ENCODE peak calls at places on chromosomes 3 and 15, in eight cellular contexts. B is AG10803; L is RCC 7860; N is SIG-M5; J is mesendoderm; W is B cell; C is stimulated activated CD4-positive, alpha-beta T cell treated with anti-CD3 and anti-CD28 coated beads, Interleukin-1b, Interleukin-23, amount 100 ng/mL, for 48 hours; S is D721Med. V is an unnamed sample.

GRCh38 chr3:11455977-11456376 is 183.8 kb downstream of the ATG7 start:
- DNase-seq in B (no peak), L (no peak), N (peak), J (no peak), W (no peak), C (no peak), S (no peak), V (no peak)

GRCh38 chr15:67685008-67685599 is 140.2 kb upstream of the SKOR1 start:
- DNase-seq in B (peak), L (peak), N (no peak), J (peak), W (no peak), C (no peak), S (no peak), V (peak)

GRCh38 chr3:167716920-167717319 is 17.8 kb downstream of the PDCD10 start:
- DNase-seq in B (no peak), L (no peak), N (no peak), J (no peak), W (no peak), C (no peak), S (no peak), V (no peak)

GRCh38 chr15:74821091-74821789 is 5.2 kb upstream of the CPLX3 start:
- DNase-seq in B (peak), L (no peak), N (no peak), J (peak), W (peak), C (no peak), S (peak), V (no peak)

GRCh38 chr15:90376789-90377188 is 11.3 kb upstream of the IQGAP1 start:
- DNase-seq in B (no peak), L (no peak), N (no peak), J (no peak), W (no peak), C (peak), S (no peak), V (no peak)

GRCh38 chr3:37852097-37852496 is 9.6 kb upstream of the CTDSPL start:
- DNase-seq in B (peak), L (peak), N (no peak), J (no peak), W (no peak), C (no peak), S (no peak), V (no peak)

GRCh38 chr3:124770341-124771082 is 40.3 kb downstream of the UMPS start:
- DNase-seq in B (no peak), L (no peak), N (no peak), J (no peak), W (no peak), C (no peak), S (no peak), V (no peak)

GRCh38 chr15:75422554-75422953 is 28.9 kb downstream of the SIN3A start:
- DNase-seq in B (no peak), L (no peak), N (no peak), J (no peak), W (no peak), C (no peak), S (no peak), V (no peak)

GRCh38 chr3:29937185-29937584 is 656.3 kb downstream of the RBMS3 start:
- DNase-seq in B (no peak), L (peak), N (no peak), J (no peak), W (no peak), C (no peak), S (no peak), V (no peak)

GRCh38 chr3:160136421-160136820 is 88.8 kb upstream of the C3orf80 start:
- DNase-seq in B (no peak), L (peak), N (no peak), J (no peak), W (no peak), C (no peak), S (no peak), V (no peak)

GRCh38 chr3:37768107-37768809 is 93.4 kb upstream of the CTDSPL start:
- DNase-seq in B (no peak), L (no peak), N (no peak), J (peak), W (no peak), C (no peak), S (no peak), V (no peak)

GRCh38 chr3:106440672-106441071 is 571.9 kb upstream of the CBLB start:
- DNase-seq in B (no peak), L (peak), N (no peak), J (no peak), W (no peak), C (no peak), S (no peak), V (no peak)

GRCh38 chr3:129282727-129283327 is 4.2 kb downstream of the HMCES start:
- DNase-seq in B (peak), L (no peak), N (peak), J (no peak), W (peak), C (peak), S (no peak), V (no peak)

GRCh38 chr3:34106879-34107278 is 308.4 kb downstream of the PDCD6IP start:
- DNase-seq in B (no peak), L (no peak), N (no peak), J (peak), W (no peak), C (peak), S (no peak), V (no peak)

GRCh38 chr15:49989498-49989897 is 129.5 kb downstream of the ATP8B4 start:
- DNase-seq in B (no peak), L (no peak), N (no peak), J (no peak), W (no peak), C (no peak), S (no peak), V (no peak)

GRCh38 chr3:141460097-141460704 is 26.6 kb upstream of the RASA2 start:
- DNase-seq in B (peak), L (peak), N (no peak), J (peak), W (peak), C (peak), S (peak), V (peak)

GRCh38 chr3:50170689-50171088 is 15.6 kb downstream of the SEMA3F start:
- DNase-seq in B (peak), L (peak), N (no peak), J (no peak), W (no peak), C (no peak), S (no peak), V (peak)

GRCh38 chr3:111666041-111666735 is 71.0 kb upstream of the ZBED2 start:
- DNase-seq in B (no peak), L (peak), N (no peak), J (peak), W (no peak), C (no peak), S (no peak), V (no peak)

GRCh38 chr15:37767841-37768455 is 166.5 kb upstream of the TMCO5A start:
- DNase-seq in B (no peak), L (no peak), N (no peak), J (no peak), W (no peak), C (no peak), S (no peak), V (no peak)

GRCh38 chr3:13480340-13481318 is 523 bp downstream of the HDAC11 start:
- DNase-seq in B (no peak), L (no peak), N (no peak), J (peak), W (no peak), C (peak), S (no peak), V (no peak)

GRCh38 chr15:57969355-57969754 is 96.2 kb downstream of the ALDH1A2 start:
- DNase-seq in B (no peak), L (no peak), N (no peak), J (peak), W (no peak), C (no peak), S (no peak), V (no peak)

GRCh38 chr3:43105224-43105596 is 669 bp downstream of the POMGNT2 start:
- DNase-seq in B (no peak), L (no peak), N (no peak), J (no peak), W (no peak), C (peak), S (no peak), V (no peak)

GRCh38 chr15:48084759-48085420 is 35.9 kb upstream of the SLC24A5 start:
- DNase-seq in B (no peak), L (peak), N (no peak), J (peak), W (no peak), C (no peak), S (no peak), V (no peak)

GRCh38 chr15:31347067-31347975 is 20.7 kb downstream of the KLF13 start:
- DNase-seq in B (no peak), L (no peak), N (no peak), J (no peak), W (peak), C (peak), S (no peak), V (no peak)

GRCh38 chr3:107068980-107069379 is 308.3 kb upstream of the CCDC54 start:
- DNase-seq in B (peak), L (peak), N (no peak), J (peak), W (no peak), C (no peak), S (no peak), V (peak)

GRCh38 chr3:188309437-188310269 is 155.7 kb downstream of the LPP start:
- DNase-seq in B (no peak), L (no peak), N (no peak), J (no peak), W (no peak), C (no peak), S (no peak), V (no peak)

V was measured in stromal cell of bone marrow.